ENCODE peak calls at places on chromosome 18, in nine cellular contexts. X is esophagus squamous epithelium; W is sigmoid colon; J is caudate nucleus; I is CD4-positive, alpha-beta T cell; K is transverse colon; P is aorta; G is AG04450; O is testis. U is an unnamed sample.

GRCh38 chr18:31101148-31102019 is 837 bp downstream of the DSC2 start:
- DNase-seq in I (no peak), J (no peak), O (peak), P (peak), X (no peak), G (no peak), K (peak), W (peak), U (no peak)

GRCh38 chr18:10381951-10382350 is 72.5 kb upstream of the APCDD1 start:
- DNase-seq in G (no peak), J (no peak), K (no peak), O (no peak), P (no peak), I (no peak), X (no peak), W (no peak), U (no peak)

GRCh38 chr18:33560686-33561370 is 17.2 kb upstream of the ASXL3 start:
- DNase-seq in O (peak), K (no peak), P (no peak), J (no peak), G (no peak), X (no peak), W (no peak), I (no peak), U (peak)

GRCh38 chr18:57837917-57838548 is 34.9 kb upstream of the ATP8B1 start:
- DNase-seq in X (no peak), K (no peak), P (no peak), O (peak), W (no peak), J (no peak), I (no peak), G (no peak), U (no peak)

GRCh38 chr18:5106730-5107129 is 90.3 kb downstream of the AKAIN1 start:
- DNase-seq in O (no peak), K (no peak), I (no peak), X (no peak), J (no peak), W (no peak), P (no peak), G (no peak), U (no peak)

GRCh38 chr18:3692113-3692621 is 242.2 kb downstream of the TGIF1 start:
- DNase-seq in I (no peak), X (no peak), K (no peak), O (no peak), G (no peak), J (no peak), P (no peak), W (no peak), U (no peak)

GRCh38 chr18:10477121-10477862 is 22.9 kb downstream of the APCDD1 start:
- DNase-seq in J (no peak), W (no peak), G (no peak), K (no peak), P (no peak), I (no peak), O (no peak), X (no peak), U (no peak)

GRCh38 chr18:12388440-12388839 is 11.4 kb upstream of the AFG3L2 start:
- DNase-seq in X (no peak), O (no peak), I (no peak), P (no peak), J (no peak), K (no peak), W (no peak), G (no peak), U (no peak)

GRCh38 chr18:7177131-7177744 is 53.7 kb upstream of the LRRC30 start:
- DNase-seq in I (no peak), K (no peak), P (no peak), X (no peak), G (peak), W (peak), J (no peak), O (peak), U (peak)

GRCh38 chr18:38481576-38481975 is 916.0 kb upstream of the CELF4 start:
- DNase-seq in O (no peak), G (no peak), P (no peak), I (no peak), J (no peak), K (no peak), X (no peak), W (no peak), U (no peak)

GRCh38 chr18:7233398-7233797 is 2.5 kb downstream of the LRRC30 start:
- DNase-seq in X (no peak), J (no peak), G (no peak), I (no peak), O (no peak), W (no peak), P (no peak), K (no peak), U (no peak)

GRCh38 chr18:37368110-37368812 is 197.3 kb downstream of the CELF4 start:
- DNase-seq in J (no peak), G (no peak), P (no peak), O (no peak), W (no peak), K (no peak), X (no peak), I (no peak), U (no peak)
- H3K27ac ChIP-seq in J (no peak), G (no peak), P (no peak), O (no peak), W (no peak), K (no peak), X (no peak), I (no peak), U (no peak)

DNA sequence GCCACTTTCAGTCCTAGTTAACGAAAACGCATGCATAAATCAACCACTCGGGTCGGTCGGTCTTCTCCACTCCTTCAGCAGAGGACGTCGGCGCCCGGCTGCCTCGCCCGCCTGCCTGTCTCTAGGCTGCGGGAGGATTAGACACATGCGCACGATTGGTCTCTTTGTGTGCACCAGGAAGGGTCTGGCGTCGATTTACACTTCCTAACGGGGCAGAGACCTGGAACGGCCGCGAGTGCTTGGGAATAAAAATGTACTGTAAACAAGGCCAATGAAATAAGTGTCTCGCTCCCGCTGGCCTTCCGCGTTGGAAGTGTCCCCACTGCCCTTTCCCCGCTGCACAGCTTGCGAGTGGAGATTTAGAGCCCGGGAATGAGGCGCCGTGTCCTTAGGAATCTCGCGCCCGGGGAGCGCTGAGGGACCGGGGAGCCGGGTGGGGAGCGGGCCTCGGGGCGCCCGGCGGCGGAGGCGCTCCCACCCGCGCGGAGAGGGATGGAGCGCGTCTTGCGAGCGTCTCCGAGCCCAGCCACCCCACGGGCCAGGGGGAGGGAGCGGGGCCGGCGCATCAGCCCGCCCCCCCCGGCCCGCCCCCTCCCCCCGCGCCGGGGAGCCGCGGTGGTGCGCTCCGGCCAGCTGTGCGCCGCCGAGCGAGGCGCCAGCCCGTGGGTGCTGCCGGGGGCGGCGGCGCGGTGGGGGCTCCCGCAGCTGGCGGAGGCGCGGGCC is at the start of gene DOK6:
- DNase-seq in X (no peak), J (no peak), I (no peak), P (peak), O (peak), W (peak), K (no peak), G (no peak), U (no peak)
- H3K27ac ChIP-seq in X (peak), J (no peak), I (no peak), P (no peak), O (peak), W (peak), K (peak), G (no peak), U (no peak)

GRCh38 chr18:48848641-48849143 is 102.1 kb downstream of the SMAD7 start:
- DNase-seq in J (no peak), G (no peak), W (no peak), I (no peak), P (no peak), X (no peak), K (no peak), O (no peak), U (peak)
- H3K27ac ChIP-seq in J (no peak), G (no peak), W (no peak), I (no peak), P (no peak), X (no peak), K (no peak), O (no peak), U (peak)

GRCh38 chr18:24683965-24684364 is 223.5 kb downstream of the HRH4 start:
- DNase-seq in I (no peak), O (no peak), J (no peak), K (no peak), G (no peak), X (no peak), P (no peak), W (no peak), U (no peak)

DNA sequence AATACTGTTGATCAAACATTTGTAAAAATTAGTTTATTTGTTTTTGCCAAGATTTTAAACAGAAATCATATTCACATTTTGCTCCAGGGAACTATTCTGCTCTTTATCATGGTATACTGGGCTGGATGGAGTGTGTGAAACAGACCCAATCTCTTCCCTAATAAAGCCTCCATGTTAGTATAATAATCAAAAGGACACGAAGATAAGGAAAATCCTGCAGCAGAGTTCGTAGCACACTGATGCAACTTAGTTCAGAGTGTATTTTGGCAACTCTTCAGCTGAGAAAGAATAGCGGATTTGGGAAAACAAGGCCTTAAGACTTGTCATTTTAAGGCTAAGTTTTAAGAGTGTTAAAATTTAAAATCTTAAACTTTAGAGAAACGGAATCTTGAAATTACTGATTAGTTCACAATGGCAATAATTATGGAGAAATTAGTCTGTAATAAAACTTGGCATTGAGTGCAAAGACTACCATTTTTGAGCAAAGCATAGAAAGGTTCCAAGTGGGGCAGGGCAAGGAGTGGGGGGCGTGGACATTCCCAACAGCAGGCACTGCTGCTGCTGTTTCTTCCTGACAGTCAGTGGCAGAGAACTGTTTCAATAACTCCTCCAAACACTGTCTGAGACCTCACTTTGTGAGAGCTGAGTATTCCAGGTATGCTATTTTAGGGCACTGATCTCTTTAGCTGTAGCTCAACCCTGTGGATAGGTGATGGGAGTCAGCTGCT is 225.0 kb downstream of the HRH4 start:
- DNase-seq in J (no peak), P (no peak), K (no peak), W (no peak), I (no peak), O (no peak), X (no peak), G (no peak), U (no peak)
- H3K27ac ChIP-seq in J (no peak), P (no peak), K (no peak), W (no peak), I (no peak), O (no peak), X (no peak), G (no peak), U (no peak)

DNA sequence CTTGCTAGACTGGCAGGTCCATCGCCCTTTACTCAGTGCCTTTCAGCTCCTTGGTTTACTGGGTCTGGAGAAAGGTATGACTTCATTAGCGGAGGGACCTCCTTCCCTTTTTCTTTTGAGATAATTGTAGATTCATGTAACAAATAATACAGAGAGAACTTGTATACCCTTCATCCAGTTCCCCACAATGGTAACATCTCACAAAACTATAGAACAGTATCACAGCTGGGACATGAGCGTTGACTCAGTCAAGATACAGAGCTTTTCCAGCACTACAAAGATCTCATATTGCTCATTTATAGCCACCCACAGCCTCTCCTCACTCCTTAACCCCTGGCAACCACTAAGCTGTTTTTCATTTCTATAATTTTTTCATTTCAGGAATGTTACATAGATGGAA is 59.8 kb downstream of the ZNF532 start:
- DNase-seq in P (no peak), J (no peak), K (no peak), W (no peak), O (no peak), I (no peak), X (no peak), G (no peak), U (no peak)
- H3K27ac ChIP-seq in P (no peak), J (no peak), K (no peak), W (no peak), O (no peak), I (no peak), X (no peak), G (no peak), U (no peak)

DNA sequence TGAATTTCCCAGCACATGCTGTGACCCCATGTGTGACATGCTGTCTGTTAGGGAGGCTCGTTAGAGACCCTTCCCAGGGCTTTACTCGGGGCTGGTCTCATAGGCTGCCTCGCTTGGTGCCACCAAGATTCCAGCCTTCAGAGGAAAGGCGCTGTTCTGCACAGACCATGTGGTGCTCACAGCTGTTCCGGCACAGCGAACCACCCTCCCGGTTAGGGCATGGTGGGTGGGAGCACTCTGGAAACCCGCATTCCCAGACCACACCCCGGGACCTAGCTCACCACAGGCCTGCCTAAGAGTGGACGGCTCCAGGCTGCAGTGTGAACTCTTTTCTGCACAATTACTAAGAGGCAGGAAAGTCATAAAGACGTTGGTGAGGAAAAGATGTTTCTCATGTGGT is 112.0 kb downstream of the MBP start:
- DNase-seq in X (no peak), J (no peak), G (no peak), P (no peak), I (no peak), K (no peak), O (no peak), W (no peak), U (no peak)
- H3K27ac ChIP-seq in X (no peak), J (peak), G (no peak), P (no peak), I (no peak), K (no peak), O (no peak), W (no peak), U (no peak)

U was measured in keratinocyte.